ENCODE peak calls at places on chromosomes 5 and 9, in six cellular contexts. T is right lobe of liver, Y is psoas muscle, W is GM12878, M is adrenal gland, A is hepatocyte. D is an unnamed sample.

GRCh38 chr5:33761139-33761538 is 130.7 kb downstream of the ADAMTS12 start:
- DNase-seq in A (no peak), Y (no peak), T (no peak), M (no peak), W (no peak), D (no peak)

GRCh38 chr5:140587495-140587894 is 22.9 kb downstream of the SLC35A4 start:
- DNase-seq in M (no peak), W (no peak), A (no peak), T (no peak), Y (no peak), D (no peak)

GRCh38 chr5:1034421-1034905 is 25.9 kb downstream of the NKD2 start:
- DNase-seq in Y (peak; percentile 6), W (no peak), M (no peak), T (peak; percentile 16), A (no peak), D (peak; percentile 6)

GRCh38 chr9:116377179-116377790 is 223.7 kb downstream of the PAPPA start:
- DNase-seq in W (no peak), M (no peak), Y (no peak), A (peak; percentile 13), T (no peak), D (no peak)

GRCh38 chr5:136001531-136001930 is 27.3 kb upstream of the TGFBI start:
- DNase-seq in M (no peak), A (no peak), W (no peak), T (no peak), Y (no peak), D (no peak)

GRCh38 chr9:133341369-133342082 is 5.5 kb upstream of the SURF6 start:
- DNase-seq in M (peak; percentile 60), T (peak; percentile 52), A (no peak), Y (peak; percentile 61), W (no peak), D (peak; percentile 62)

GRCh38 chr5:22242532-22242931 is 610.6 kb downstream of the CDH12 start:
- DNase-seq in Y (no peak), T (no peak), W (no peak), A (peak; percentile 30), M (no peak), D (no peak)

GRCh38 chr9:19420877-19421276 is 12.1 kb downstream of the ACER2 start:
- DNase-seq in A (no peak), Y (no peak), T (no peak), W (no peak), M (no peak), D (no peak)

GRCh38 chr5:123809594-123810172 is 297.7 kb downstream of the CSNK1G3 start:
- DNase-seq in M (no peak), Y (no peak), T (no peak), W (no peak), A (peak; percentile 50), D (no peak)

GRCh38 chr9:4973902-4974301 is 11.2 kb upstream of the JAK2 start:
- DNase-seq in T (no peak), M (no peak), A (no peak), W (no peak), Y (no peak), D (no peak)

GRCh38 chr5:136811086-136811485 is 445.7 kb upstream of the TRPC7 start:
- DNase-seq in M (peak; percentile 9), A (no peak), Y (no peak), W (no peak), T (no peak), D (no peak)

GRCh38 chr5:66810747-66811355 is 214.7 kb downstream of the MAST4 start:
- DNase-seq in Y (no peak), M (no peak), A (no peak), T (no peak), W (no peak), D (no peak)

GRCh38 chr9:111691686-111692329 is 30.4 kb downstream of the GNG10 start:
- DNase-seq in M (no peak), W (no peak), T (no peak), Y (no peak), A (peak; percentile 25), D (no peak)

GRCh38 chr9:134179595-134179917 is 15.2 kb upstream of the RNU6ATAC start:
- DNase-seq in T (peak; percentile 23), A (no peak), Y (no peak), W (no peak), M (no peak), D (no peak)

GRCh38 chr5:995318-995717 is 13.3 kb upstream of the NKD2 start:
- DNase-seq in W (no peak), T (no peak), M (no peak), Y (no peak), A (peak; percentile 2), D (no peak)

GRCh38 chr9:126297656-126298318 is 28.8 kb upstream of the MVB12B start:
- DNase-seq in T (no peak), A (no peak), W (no peak), Y (no peak), M (no peak), D (no peak)

GRCh38 chr9:34547960-34548603 is 25.3 kb upstream of the ENHO start:
- DNase-seq in M (peak; percentile 82), W (no peak), T (peak; percentile 78), A (peak; percentile 87), Y (peak; percentile 80), D (peak; percentile 70)

GRCh38 chr5:141001466-141001853 is 35.2 kb downstream of the PCDHAC2 start:
- DNase-seq in Y (no peak), A (peak; percentile 72), W (no peak), M (no peak), T (no peak), D (no peak)

GRCh38 chr5:32223972-32224608 is 50.0 kb upstream of the GOLPH3 start:
- DNase-seq in Y (no peak), T (no peak), M (peak; percentile 21), W (no peak), A (peak; percentile 52), D (no peak)

GRCh38 chr5:372911-373709 is 51.6 kb downstream of the AHRR start:
- DNase-seq in A (no peak), W (no peak), T (no peak), Y (no peak), M (no peak), D (no peak)

GRCh38 chr9:96150324-96151023 is 151.5 kb downstream of the HSD17B3 start:
- DNase-seq in A (no peak), Y (no peak), M (no peak), W (peak; percentile 57), T (no peak), D (no peak)

GRCh38 chr5:103612545-103612944 is 50.0 kb upstream of the NUDT12 start:
- DNase-seq in Y (no peak), A (no peak), M (no peak), T (no peak), W (no peak), D (no peak)
- H3K27ac ChIP-seq in Y (no peak overlapping the region), A (no peak overlapping the region), M (no peak overlapping the region), T (no peak overlapping the region), W (no peak overlapping the region), D (no peak overlapping the region)

GRCh38 chr5:133360693-133361479 is 251.5 kb downstream of the FSTL4 start:
- DNase-seq in A (no peak), W (no peak), Y (no peak), T (no peak), M (no peak), D (no peak)
- H3K27ac ChIP-seq in A (no peak overlapping the region), W (no peak overlapping the region), Y (no peak overlapping the region), T (no peak overlapping the region), M (no peak overlapping the region), D (no peak overlapping the region)

GRCh38 chr9:114503009-114503408 is 2.3 kb downstream of the WHRN start:
- DNase-seq in W (no peak), T (no peak), Y (no peak), M (no peak), A (no peak), D (no peak)

GRCh38 chr9:114501786-114502682 is 3.2 kb downstream of the WHRN start:
- DNase-seq in M (peak; percentile 61), T (no peak), Y (no peak), A (peak; percentile 66), W (no peak), D (no peak)

GRCh38 chr9:114505187-114506081 is at the start of gene WHRN:
- DNase-seq in T (peak; percentile 96), M (peak; percentile 97), W (no peak), Y (peak; percentile 88), A (peak; percentile 98), D (peak; percentile 90)

GRCh38 chr9:114504341-114505186 is 709 bp downstream of the WHRN start:
- DNase-seq in W (no peak), M (peak; percentile 78), Y (peak; percentile 39), T (peak; percentile 48), A (peak; percentile 72), D (peak; percentile 26)

DNA sequence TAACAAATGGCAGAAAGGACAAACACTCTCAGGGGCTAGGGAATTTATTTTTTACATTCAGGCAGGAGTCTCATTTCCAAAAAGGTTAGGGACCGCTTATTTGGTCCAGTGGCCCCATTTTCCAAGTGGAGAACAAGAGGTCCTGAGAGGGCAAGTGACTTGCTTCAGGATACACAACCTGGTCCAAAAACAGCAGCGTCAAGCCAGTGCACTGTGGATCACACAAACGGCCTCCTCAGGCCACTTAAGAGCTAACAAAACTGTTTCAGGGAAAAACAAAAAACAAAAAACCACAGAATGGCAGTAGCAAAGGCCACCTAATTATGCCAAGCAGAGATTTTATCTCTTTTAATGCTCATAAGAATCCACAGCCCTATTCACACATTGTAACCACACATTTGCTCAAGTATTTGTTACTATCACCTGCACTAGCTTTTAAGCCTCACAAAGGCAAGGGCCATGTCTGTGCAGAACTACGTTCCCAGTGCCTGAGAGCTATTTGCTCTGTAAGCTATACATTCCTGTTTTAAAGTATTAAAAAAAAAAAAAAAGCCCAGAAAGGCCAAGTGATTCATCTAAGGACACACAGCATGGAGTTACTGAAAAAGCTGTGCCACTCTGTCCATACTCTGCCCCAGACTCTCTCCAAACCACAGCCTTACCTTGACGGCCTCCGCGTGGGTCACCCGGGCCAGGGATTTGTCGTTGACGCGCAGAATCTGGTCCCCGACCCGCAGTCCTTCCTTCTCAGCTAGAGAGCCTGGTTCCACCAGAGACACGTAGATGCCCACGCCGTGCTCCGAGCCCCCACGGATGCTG is 1.5 kb downstream of the WHRN start:
- DNase-seq in T (no peak), M (no peak), A (no peak), W (no peak), Y (no peak), D (no peak)
- H3K27ac ChIP-seq in T (no peak overlapping the region), M (peak overlapping the region; percentile 72), A (no peak overlapping the region), W (no peak overlapping the region), Y (no peak overlapping the region), D (no peak overlapping the region)

GRCh38 chr9:82180711-82181110 is 192.1 kb downstream of the SPATA31D1 start:
- DNase-seq in M (no peak), W (no peak), Y (no peak), A (no peak), T (no peak), D (no peak)
- H3K27ac ChIP-seq in M (no peak overlapping the region), W (no peak overlapping the region), Y (no peak overlapping the region), A (no peak overlapping the region), T (no peak overlapping the region), D (no peak overlapping the region)

DNA sequence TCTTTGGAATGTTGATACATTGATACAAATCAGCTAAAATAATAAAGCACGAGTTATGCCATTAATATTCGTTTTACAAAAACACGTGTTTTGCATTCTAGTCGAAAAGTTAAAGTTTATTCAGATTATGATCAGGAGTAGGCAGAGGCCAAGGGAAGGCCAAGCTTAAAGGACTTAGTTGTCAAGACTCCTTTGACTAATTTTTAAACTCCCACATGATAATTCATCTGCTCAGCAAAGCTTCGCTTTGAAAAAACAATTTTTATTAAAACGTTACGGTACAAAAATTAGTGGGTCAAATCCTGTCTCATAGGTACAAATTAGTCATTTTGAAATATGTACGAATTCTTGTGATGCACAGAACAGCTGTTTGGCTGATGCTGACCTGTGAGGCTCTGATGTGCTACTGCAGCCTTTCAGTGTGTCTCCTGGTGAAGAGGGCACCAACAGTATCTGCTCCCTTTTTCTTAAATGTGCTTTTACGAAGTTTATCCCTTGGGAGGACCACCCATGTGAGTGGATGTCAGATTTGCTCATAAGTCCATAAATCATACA is 23.0 kb upstream of the NR3C1 start:
- DNase-seq in T (no peak), A (no peak), M (no peak), Y (no peak), W (no peak), D (no peak)
- H3K27ac ChIP-seq in T (no peak overlapping the region), A (no peak overlapping the region), M (no peak overlapping the region), Y (no peak overlapping the region), W (peak overlapping the region; percentile 68), D (no peak overlapping the region)

D was measured in left ventricle myocardium inferior.